ENCODE peak calls at places on chromosome 6, in seven cellular contexts. W is neuronal stem cell, T is mesendoderm, K is mesenchymal stem cell, Y is IMR-90, N is H9, A is H1. B is an unnamed sample.

GRCh38 chr6:147528511-147529145 is 20.1 kb downstream of the SAMD5 start:
- DNase-seq in W (no peak), T (no peak), K (peak), Y (no peak), N (no peak), A (no peak), B (no peak)

GRCh38 chr6:24924956-24925355 is 10.8 kb downstream of the RIPOR2 start:
- DNase-seq in W (no peak), T (peak), K (no peak), Y (no peak), N (no peak), A (no peak), B (peak)

GRCh38 chr6:17816921-17817611 is 110.3 kb upstream of the NUP153 start:
- DNase-seq in W (no peak), T (peak), K (peak), Y (peak), N (no peak), A (no peak), B (peak)

GRCh38 chr6:52362443-52363221 is 681 bp downstream of the PAQR8 start:
- DNase-seq in W (peak), T (peak), K (peak), Y (no peak), N (peak), A (peak), B (no peak)

GRCh38 chr6:131844243-131844841 is 36.5 kb downstream of the ENPP1 start:
- DNase-seq in W (no peak), T (no peak), K (peak), Y (peak), N (no peak), A (no peak), B (peak)

GRCh38 chr6:3328145-3328544 is 69.4 kb downstream of the PSMG4 start:
- DNase-seq in W (no peak), T (no peak), K (no peak), Y (peak), N (no peak), A (no peak), B (peak)

GRCh38 chr6:53189554-53189953 is 40.9 kb upstream of the GCM1 start:
- DNase-seq in W (no peak), T (no peak), K (no peak), Y (peak), N (no peak), A (no peak), B (no peak)

GRCh38 chr6:85287654-85288053 is 162.2 kb upstream of the NT5E start:
- DNase-seq in W (no peak), T (no peak), K (no peak), Y (no peak), N (no peak), A (no peak), B (no peak)

GRCh38 chr6:159257846-159258245 is 88.6 kb downstream of the FNDC1 start:
- DNase-seq in W (no peak), T (no peak), K (no peak), Y (no peak), N (no peak), A (no peak), B (peak)

GRCh38 chr6:132286298-132287019 is 114.8 kb downstream of the MOXD1 start:
- DNase-seq in W (no peak), T (no peak), K (no peak), Y (no peak), N (no peak), A (no peak), B (no peak)

GRCh38 chr6:33851959-33852358 is 48.2 kb upstream of the MLN start:
- DNase-seq in W (peak), T (peak), K (peak), Y (no peak), N (peak), A (peak), B (no peak)

GRCh38 chr6:134128146-134128545 is 75.7 kb upstream of the SLC2A12 start:
- DNase-seq in W (no peak), T (no peak), K (no peak), Y (no peak), N (no peak), A (no peak), B (no peak)

GRCh38 chr6:134134654-134135053 is 82.2 kb upstream of the SLC2A12 start:
- DNase-seq in W (no peak), T (no peak), K (no peak), Y (no peak), N (no peak), A (no peak), B (no peak)

GRCh38 chr6:134138226-134138975 is 86.0 kb upstream of the SLC2A12 start:
- DNase-seq in W (no peak), T (no peak), K (no peak), Y (peak), N (no peak), A (no peak), B (no peak)

GRCh38 chr6:134131530-134132139 is 79.2 kb upstream of the SLC2A12 start:
- DNase-seq in W (no peak), T (no peak), K (no peak), Y (no peak), N (no peak), A (no peak), B (no peak)

GRCh38 chr6:134132494-134133141 is 80.2 kb upstream of the SLC2A12 start:
- DNase-seq in W (no peak), T (peak), K (no peak), Y (peak), N (no peak), A (no peak), B (no peak)
- H4K8ac ChIP-seq in W (no peak), T (no peak), K (no peak), Y (no peak), N (no peak), A (no peak), B (no peak)

GRCh38 chr6:154895841-154896240 is 99.3 kb upstream of the TIAM2 start:
- DNase-seq in W (no peak), T (no peak), K (no peak), Y (no peak), N (no peak), A (no peak), B (no peak)

GRCh38 chr6:154901856-154902552 is 93.1 kb upstream of the TIAM2 start:
- DNase-seq in W (no peak), T (no peak), K (no peak), Y (no peak), N (no peak), A (no peak), B (no peak)

GRCh38 chr6:154894903-154895302 is 100.2 kb upstream of the TIAM2 start:
- DNase-seq in W (no peak), T (no peak), K (no peak), Y (no peak), N (no peak), A (no peak), B (no peak)

DNA sequence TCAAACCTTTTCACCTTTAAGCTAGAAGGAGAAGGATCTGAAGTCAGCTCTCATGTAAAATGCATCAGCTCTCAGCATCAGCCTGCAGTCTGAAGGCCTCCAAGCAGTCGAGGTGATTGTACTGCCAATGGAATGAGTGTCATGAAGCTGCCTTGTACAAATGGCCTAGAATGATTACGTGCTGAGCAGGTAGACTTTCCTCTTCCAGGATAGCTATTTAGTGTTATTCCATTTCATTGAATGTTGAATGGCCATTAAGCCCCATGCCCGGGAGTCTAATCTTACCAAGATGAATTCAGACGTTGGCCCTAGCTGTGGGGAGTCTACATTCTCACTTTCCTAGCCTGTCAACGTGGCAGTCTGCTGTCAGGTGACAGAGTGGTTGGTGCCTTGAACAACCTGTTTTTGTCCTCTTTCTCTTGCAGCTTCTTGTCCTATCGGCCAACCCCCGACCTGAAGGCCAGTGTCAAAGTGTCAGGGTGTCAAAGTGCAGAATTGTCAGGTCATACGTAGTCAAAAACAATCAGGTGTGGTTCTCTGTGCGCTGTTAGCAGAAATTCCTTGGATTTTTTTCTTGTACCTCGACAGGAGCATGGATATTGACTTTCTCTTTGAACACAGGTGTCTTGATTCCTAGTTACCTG is 95.2 kb upstream of the TIAM2 start:
- DNase-seq in W (no peak), T (no peak), K (no peak), Y (no peak), N (no peak), A (no peak), B (no peak)
- H4K8ac ChIP-seq in W (no peak), T (no peak), K (no peak), Y (no peak), N (no peak), A (no peak), B (no peak)

GRCh38 chr6:69668916-69669315 is 127.9 kb downstream of the LMBRD1 start:
- DNase-seq in W (no peak), T (no peak), K (no peak), Y (no peak), N (no peak), A (no peak), B (no peak)

DNA sequence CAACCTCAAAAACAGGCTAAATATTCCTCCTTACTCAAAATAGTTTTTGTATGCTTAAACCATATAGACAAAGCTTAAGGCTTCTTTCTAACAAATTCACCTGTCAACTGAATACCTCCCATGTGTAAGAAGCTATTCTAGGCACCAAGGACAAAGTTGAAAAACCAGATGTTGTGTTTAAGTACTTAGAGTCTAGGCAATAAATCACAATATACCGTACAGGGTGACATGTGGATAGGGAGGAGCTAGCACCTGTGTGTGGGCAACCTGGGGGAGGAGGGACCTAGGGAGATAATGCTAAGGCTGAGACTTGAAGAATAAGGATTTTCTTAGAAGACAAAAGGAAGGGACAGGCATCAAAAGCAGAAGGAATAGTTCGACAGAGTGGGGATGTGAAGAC is 123.5 kb downstream of the LMBRD1 start:
- DNase-seq in W (no peak), T (no peak), K (no peak), Y (no peak), N (no peak), A (no peak), B (no peak)
- H4K8ac ChIP-seq in W (no peak), T (no peak), K (no peak), Y (no peak), N (no peak), A (no peak), B (no peak)

GRCh38 chr6:125647391-125647790 is 102.0 kb upstream of the HEY2 start:
- DNase-seq in W (no peak), T (no peak), K (no peak), Y (no peak), N (no peak), A (no peak), B (no peak)
- H4K8ac ChIP-seq in W (no peak), T (no peak), K (no peak), Y (no peak), N (no peak), A (no peak), B (no peak)

GRCh38 chr6:35059606-35060355 is 81.4 kb downstream of the TCP11 start:
- DNase-seq in W (no peak), T (no peak), K (no peak), Y (no peak), N (no peak), A (no peak), B (no peak)
- H4K8ac ChIP-seq in W (no peak), T (no peak), K (no peak), Y (no peak), N (no peak), A (no peak), B (no peak)

GRCh38 chr6:134813146-134813545 is 136.8 kb downstream of the ALDH8A1 start:
- DNase-seq in W (no peak), T (no peak), K (no peak), Y (peak), N (no peak), A (no peak), B (no peak)
- H4K8ac ChIP-seq in W (no peak), T (no peak), K (no peak), Y (peak), N (no peak), A (no peak), B (no peak)

B was measured in trophoblast cell.